ENCODE peak calls at places on chromosomes 11 and 22, in seven cellular contexts. T, K, M, J, Q, F and B are unnamed samples.

GRCh38 chr11:26442131-26442530 is 110.2 kb downstream of the ANO3 start:
- DNase-seq in Q (no peak), M (no peak), J (peak), F (no peak), T (peak), K (no peak), B (no peak)

GRCh38 chr11:7571640-7572000 is 57.8 kb downstream of the PPFIBP2 start:
- DNase-seq in J (peak), Q (peak), K (peak), T (peak), F (peak), M (peak), B (no peak)

GRCh38 chr11:56977324-56977723 is 11.4 kb upstream of the OR5AK2 start:
- DNase-seq in F (no peak), K (no peak), M (no peak), Q (no peak), T (no peak), J (no peak), B (no peak)

GRCh38 chr11:28798286-28798685 is 690.1 kb downstream of the METTL15 start:
- DNase-seq in F (no peak), J (no peak), K (no peak), M (no peak), Q (no peak), T (no peak), B (no peak)

GRCh38 chr11:293293-293851 is 4.4 kb downstream of the PGGHG start:
- DNase-seq in J (no peak), K (peak), F (no peak), M (no peak), T (no peak), Q (no peak), B (no peak)

GRCh38 chr22:46971776-46972150 is 209.3 kb downstream of the TBC1D22A start:
- DNase-seq in M (no peak), K (no peak), F (no peak), J (no peak), T (no peak), Q (no peak), B (no peak)

GRCh38 chr22:28231423-28231822 is 312.4 kb upstream of the PITPNB start:
- DNase-seq in T (peak), J (peak), Q (no peak), F (no peak), M (no peak), K (no peak), B (no peak)

GRCh38 chr22:46054878-46055158 is 77.9 kb upstream of the WNT7B start:
- DNase-seq in Q (no peak), J (no peak), K (peak), F (peak), M (no peak), T (no peak), B (no peak)

GRCh38 chr22:30606455-30607299 is at the start of gene TCN2:
- DNase-seq in J (peak), F (no peak), M (peak), Q (peak), K (peak), T (peak), B (no peak)

GRCh38 chr22:35972559-35972958 is 56.1 kb downstream of the RBFOX2 start:
- DNase-seq in J (no peak), Q (no peak), T (no peak), F (no peak), M (no peak), K (no peak), B (no peak)

GRCh38 chr11:101296896-101297295 is 167.3 kb upstream of the PGR start:
- DNase-seq in K (no peak), J (no peak), T (no peak), F (no peak), M (no peak), Q (no peak), B (no peak)

GRCh38 chr11:45247433-45247832 is 38.7 kb downstream of the SYT13 start:
- DNase-seq in J (no peak), F (no peak), T (peak), Q (no peak), K (no peak), M (peak), B (no peak)

GRCh38 chr22:17159504-17159951 is 451 bp upstream of the HDHD5 start:
- DNase-seq in Q (peak), T (peak), F (no peak), M (no peak), K (peak), J (peak), B (peak)

GRCh38 chr11:12979928-12980689 is 29.0 kb upstream of the RASSF10 start:
- DNase-seq in F (no peak), K (no peak), J (no peak), Q (peak), T (no peak), M (no peak), B (no peak)

GRCh38 chr11:16786131-16786530 is 47.7 kb downstream of the C11orf58 start:
- DNase-seq in T (no peak), F (no peak), M (no peak), K (peak), J (no peak), Q (no peak), B (no peak)

GRCh38 chr11:1640076-1640946 is 10.7 kb downstream of the KRTAP5-5 start:
- DNase-seq in F (peak), J (no peak), M (peak), T (peak), K (no peak), Q (peak), B (no peak)

GRCh38 chr11:117993988-117994741 is 8.0 kb downstream of the IL10RA start:
- DNase-seq in M (no peak), T (no peak), Q (no peak), J (no peak), K (no peak), F (no peak), B (no peak)

GRCh38 chr11:12192796-12193514 is 82.6 kb downstream of the MICAL2 start:
- DNase-seq in K (no peak), T (no peak), F (no peak), M (no peak), J (no peak), Q (no peak), B (no peak)

GRCh38 chr11:57515332-57516060 is at the start of gene SLC43A1:
- DNase-seq in F (peak), J (peak), K (peak), T (peak), M (peak), Q (no peak), B (peak)

GRCh38 chr11:38867338-38867737 is 2269.3 kb upstream of the RAG2 start:
- DNase-seq in J (no peak), T (no peak), M (no peak), Q (no peak), K (no peak), F (no peak), B (no peak)

GRCh38 chr11:108345767-108346166 is 121.6 kb downstream of the C11orf65 start:
- DNase-seq in F (no peak), M (no peak), T (no peak), Q (no peak), K (no peak), J (no peak), B (no peak)